ENCODE peak calls at places on chromosomes 5 and 9, in ten cellular contexts. C, P, T, K, Y, W, M, V, H and A are unnamed samples.

GRCh38 chr5:173202266-173202875 is 32.6 kb downstream of the NKX2-5 start:
- DNase-seq in C (no peak), P (no peak), T (no peak), K (no peak), Y (no peak), W (no peak), M (no peak), V (no peak), H (no peak), A (no peak)

GRCh38 chr5:54285573-54286124 is 24.7 kb downstream of the ARL15 start:
- DNase-seq in C (no peak), P (no peak), T (no peak), K (no peak), Y (no peak), W (no peak), M (no peak), V (no peak), H (no peak), A (no peak)

GRCh38 chr9:84899326-84899725 is 229.8 kb downstream of the NTRK2 start:
- DNase-seq in C (no peak), P (no peak), T (no peak), K (no peak), Y (no peak), W (no peak), M (no peak), V (no peak), H (no peak), A (no peak)

GRCh38 chr9:91245432-91246313 is 116.0 kb downstream of the AUH start:
- DNase-seq in C (no peak), P (no peak), T (peak; percentile 50), K (no peak), Y (no peak), W (no peak), M (peak; percentile 32), V (no peak), H (peak; percentile 60), A (peak; percentile 36)

GRCh38 chr9:124259273-124260078 is 1.7 kb downstream of the NEK6 start:
- DNase-seq in C (no peak), P (no peak), T (peak; percentile 91), K (peak; percentile 85), Y (peak; percentile 95), W (no peak), M (peak; percentile 93), V (peak; percentile 81), H (peak; percentile 84), A (no peak)

GRCh38 chr9:96141666-96142065 is 160.3 kb downstream of the HSD17B3 start:
- DNase-seq in C (no peak), P (no peak), T (peak; percentile 60), K (no peak), Y (no peak), W (no peak), M (no peak), V (no peak), H (no peak), A (no peak)

GRCh38 chr9:109118802-109119438 is 827 bp downstream of the TMEM245 start:
- DNase-seq in C (no peak), P (peak; percentile 31), T (no peak), K (no peak), Y (no peak), W (no peak), M (peak; percentile 32), V (no peak), H (no peak), A (no peak)

GRCh38 chr9:124351672-124352468 is 63.4 kb downstream of the PSMB7 start:
- DNase-seq in C (no peak), P (no peak), T (no peak), K (no peak), Y (peak; percentile 74), W (no peak), M (no peak), V (no peak), H (no peak), A (no peak)

GRCh38 chr5:154367101-154367500 is 78.7 kb upstream of the SAP30L start:
- DNase-seq in C (no peak), P (no peak), T (peak; percentile 75), K (no peak), Y (no peak), W (no peak), M (peak; percentile 68), V (no peak), H (no peak), A (no peak)

GRCh38 chr5:132094393-132095076 is 20.9 kb downstream of the CSF2 start:
- DNase-seq in C (peak; percentile 86), P (no peak), T (peak; percentile 97), K (no peak), Y (no peak), W (no peak), M (peak; percentile 98), V (no peak), H (peak; percentile 68), A (no peak)

GRCh38 chr9:84383178-84383577 is 42.6 kb upstream of the SLC28A3 start:
- DNase-seq in C (no peak), P (peak; percentile 54), T (no peak), K (no peak), Y (no peak), W (no peak), M (no peak), V (no peak), H (no peak), A (no peak)

GRCh38 chr5:14945450-14945849 is 73.9 kb upstream of the ANKH start:
- DNase-seq in C (no peak), P (no peak), T (no peak), K (no peak), Y (no peak), W (no peak), M (peak; percentile 54), V (no peak), H (peak; percentile 46), A (no peak)

GRCh38 chr9:114799925-114800324 is 5.9 kb downstream of the TNFSF15 start:
- DNase-seq in C (no peak), P (no peak), T (no peak), K (no peak), Y (no peak), W (no peak), M (no peak), V (no peak), H (no peak), A (no peak)

GRCh38 chr9:136886610-136887597 is 588 bp downstream of the TRAF2 start:
- DNase-seq in C (no peak), P (peak; percentile 71), T (peak; percentile 19), K (no peak), Y (no peak), W (no peak), M (peak; percentile 6), V (peak; percentile 67), H (no peak), A (no peak)

DNA sequence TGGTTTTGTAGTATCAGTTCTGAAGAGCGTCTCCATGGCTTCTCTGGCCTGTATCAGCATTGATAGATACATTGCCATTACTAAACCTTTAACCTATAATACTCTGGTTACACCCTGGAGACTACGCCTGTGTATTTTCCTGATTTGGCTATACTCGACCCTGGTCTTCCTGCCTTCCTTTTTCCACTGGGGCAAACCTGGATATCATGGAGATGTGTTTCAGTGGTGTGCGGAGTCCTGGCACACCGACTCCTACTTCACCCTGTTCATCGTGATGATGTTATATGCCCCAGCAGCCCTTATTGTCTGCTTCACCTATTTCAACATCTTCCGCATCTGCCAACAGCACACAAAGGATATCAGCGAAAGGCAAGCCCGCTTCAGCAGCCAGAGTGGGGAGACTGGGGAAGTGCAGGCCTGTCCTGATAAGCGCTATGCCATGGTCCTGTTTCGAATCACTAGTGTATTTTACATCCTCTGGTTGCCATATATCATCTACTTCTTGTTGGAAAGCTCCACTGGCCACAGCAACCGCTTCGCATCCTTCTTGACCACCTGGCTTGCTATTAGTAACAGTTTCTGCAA is 1.5 kb downstream of the GPR21 start:
- DNase-seq in C (no peak), P (no peak), T (no peak), K (peak; percentile 18), Y (no peak), W (no peak), M (no peak), V (no peak), H (no peak), A (no peak)
- H3K4me3 ChIP-seq in C (no peak overlapping the region), P (no peak overlapping the region), T (no peak overlapping the region), K (peak overlapping the region; percentile 3), Y (peak overlapping the region; percentile 53), W (no peak overlapping the region), M (no peak overlapping the region), V (no peak overlapping the region), H (no peak overlapping the region), A (no peak overlapping the region)

DNA sequence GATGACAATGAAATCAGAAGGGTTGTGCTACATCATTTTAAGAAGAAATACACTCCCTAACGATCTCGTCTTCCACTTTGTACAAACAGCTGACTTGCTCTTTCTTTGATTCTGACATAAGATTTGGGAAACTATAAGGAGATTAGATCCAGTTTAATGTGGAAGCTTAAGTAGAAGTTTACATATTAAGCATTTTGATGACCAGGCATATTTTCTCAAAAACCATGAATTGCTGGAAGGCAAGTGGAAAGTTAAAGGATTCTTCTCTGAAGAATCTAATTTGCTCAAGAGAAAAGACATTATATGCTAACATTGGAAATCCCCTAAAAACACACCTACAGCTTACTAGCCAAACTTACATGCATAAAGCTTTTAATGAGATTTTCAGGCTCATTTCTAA is 531.9 kb upstream of the PTPRD start:
- DNase-seq in C (no peak), P (no peak), T (no peak), K (no peak), Y (no peak), W (no peak), M (no peak), V (no peak), H (no peak), A (no peak)
- H3K4me3 ChIP-seq in C (no peak overlapping the region), P (no peak overlapping the region), T (no peak overlapping the region), K (no peak overlapping the region), Y (no peak overlapping the region), W (no peak overlapping the region), M (no peak overlapping the region), V (no peak overlapping the region), H (no peak overlapping the region), A (no peak overlapping the region)

DNA sequence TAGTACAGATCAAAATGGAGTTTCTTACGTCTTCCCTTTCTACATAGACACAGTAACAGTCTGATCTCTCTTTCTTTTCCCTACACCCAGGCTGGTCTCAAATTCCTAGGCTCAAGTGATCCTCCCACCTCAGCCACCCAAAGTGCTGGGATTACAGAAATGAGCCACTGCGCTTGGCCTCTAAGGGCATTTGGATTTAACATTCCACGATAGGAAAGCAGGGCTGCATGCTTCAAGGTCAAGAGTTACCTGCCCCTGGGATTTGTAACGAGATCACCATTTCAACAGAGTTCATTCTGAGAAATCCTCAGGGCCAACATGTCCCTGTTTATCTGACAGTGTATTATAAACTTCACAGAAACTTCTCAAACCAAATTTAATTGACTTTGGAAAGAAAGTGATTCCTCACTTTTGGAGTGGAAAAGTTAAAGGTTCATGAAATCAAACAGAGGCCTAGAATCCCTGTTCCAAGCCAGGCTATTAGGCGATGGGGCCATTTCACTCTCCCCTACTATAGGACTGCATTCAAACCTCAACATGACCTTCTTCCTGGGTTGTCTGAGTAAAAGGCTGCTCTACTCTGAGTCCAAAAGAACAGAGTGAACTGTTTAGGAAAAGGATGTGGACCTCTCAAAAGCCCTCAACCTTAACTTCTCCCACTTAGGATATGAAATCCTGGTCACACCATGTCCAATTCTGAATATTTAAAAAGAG is 15.7 kb downstream of the C5orf52 start:
- DNase-seq in C (no peak), P (peak; percentile 35), T (no peak), K (no peak), Y (no peak), W (no peak), M (no peak), V (no peak), H (no peak), A (no peak)
- H3K4me3 ChIP-seq in C (no peak overlapping the region), P (no peak overlapping the region), T (no peak overlapping the region), K (no peak overlapping the region), Y (no peak overlapping the region), W (no peak overlapping the region), M (no peak overlapping the region), V (no peak overlapping the region), H (no peak overlapping the region), A (no peak overlapping the region)

GRCh38 chr5:141135718-141136266 is 786 bp downstream of the PCDHB5 start:
- DNase-seq in C (no peak), P (no peak), T (no peak), K (no peak), Y (no peak), W (no peak), M (no peak), V (no peak), H (no peak), A (no peak)
- H3K4me3 ChIP-seq in C (no peak overlapping the region), P (peak overlapping the region; percentile 43), T (no peak overlapping the region), K (peak overlapping the region; percentile 26), Y (no peak overlapping the region), W (no peak overlapping the region), M (no peak overlapping the region), V (no peak overlapping the region), H (peak overlapping the region; percentile 37), A (no peak overlapping the region)